ENCODE peak calls at places on chromosome 10, in six cellular contexts. One of them, this sample, is unnamed.

GRCh38 chr10:63819753-63820347 is 298.6 kb downstream of the REEP3 start:
- DNase-seq in fibroblast of the conjunctiva: peak
- DNase-seq in IMR-90: peak
- DNase-seq in sciatic nerve: peak
- DNase-seq in smooth muscle cell of the brain vasculature: peak
- DNase-seq in hippocampal formation: peak
- DNase-seq in this sample: peak

GRCh38 chr10:97333601-97334369 is 744 bp downstream of the FRAT2 start:
- DNase-seq in sciatic nerve: peak
- DNase-seq in fibroblast of the conjunctiva: no peak
- DNase-seq in IMR-90: peak
- DNase-seq in hippocampal formation: no peak
- DNase-seq in smooth muscle cell of the brain vasculature: no peak
- DNase-seq in this sample: peak

GRCh38 chr10:133388265-133388972 is 5.5 kb upstream of the MTG1 start:
- DNase-seq in IMR-90: no peak
- DNase-seq in hippocampal formation: no peak
- DNase-seq in sciatic nerve: peak
- DNase-seq in fibroblast of the conjunctiva: no peak
- DNase-seq in smooth muscle cell of the brain vasculature: no peak
- DNase-seq in this sample: peak

GRCh38 chr10:109968954-109969644 is 38.7 kb upstream of the ADD3 start:
- DNase-seq in hippocampal formation: peak
- DNase-seq in IMR-90: no peak
- DNase-seq in smooth muscle cell of the brain vasculature: no peak
- DNase-seq in sciatic nerve: no peak
- DNase-seq in fibroblast of the conjunctiva: no peak
- DNase-seq in this sample: no peak

GRCh38 chr10:27745380-27745718 is 270 bp downstream of the MKX start:
- DNase-seq in IMR-90: no peak
- DNase-seq in sciatic nerve: no peak
- DNase-seq in hippocampal formation: no peak
- DNase-seq in smooth muscle cell of the brain vasculature: no peak
- DNase-seq in fibroblast of the conjunctiva: no peak
- DNase-seq in this sample: peak

GRCh38 chr10:55370021-55370420 is 569.0 kb upstream of the PCDH15 start:
- DNase-seq in IMR-90: no peak
- DNase-seq in smooth muscle cell of the brain vasculature: no peak
- DNase-seq in hippocampal formation: no peak
- DNase-seq in fibroblast of the conjunctiva: no peak
- DNase-seq in sciatic nerve: no peak
- DNase-seq in this sample: no peak

GRCh38 chr10:21437770-21438382 is 87.6 kb downstream of the SKIDA1 start:
- DNase-seq in hippocampal formation: no peak
- DNase-seq in fibroblast of the conjunctiva: no peak
- DNase-seq in IMR-90: no peak
- DNase-seq in sciatic nerve: no peak
- DNase-seq in smooth muscle cell of the brain vasculature: no peak
- DNase-seq in this sample: no peak

GRCh38 chr10:129375912-129376311 is 91.1 kb upstream of the MGMT start:
- DNase-seq in hippocampal formation: no peak
- DNase-seq in IMR-90: no peak
- DNase-seq in fibroblast of the conjunctiva: no peak
- DNase-seq in smooth muscle cell of the brain vasculature: no peak
- DNase-seq in sciatic nerve: no peak
- DNase-seq in this sample: no peak

GRCh38 chr10:112314822-112315474 is 31.7 kb downstream of the TECTB start:
- DNase-seq in hippocampal formation: peak
- DNase-seq in sciatic nerve: peak
- DNase-seq in smooth muscle cell of the brain vasculature: peak
- DNase-seq in fibroblast of the conjunctiva: peak
- DNase-seq in IMR-90: peak
- DNase-seq in this sample: peak